ENCODE peak calls at places on chromosomes 12 and 14, in five cellular contexts. C is activated B cell treated with CpG ODN at 0.5 μM for 24 hours, H is HL-60, Q is A549, X is endothelial cell. W is an unnamed sample.

GRCh38 chr12:49131051-49131972 is at the start of gene TUBA1B:
- DNase-seq in C (peak), H (peak), Q (peak), X (peak), W (peak)

GRCh38 chr12:49345840-49346658 is 639 bp upstream of the DNAJC22 start:
- DNase-seq in C (no peak), H (no peak), Q (no peak), X (no peak), W (no peak)

GRCh38 chr12:56658921-56659320 is 13.1 kb upstream of the ATP5F1B start:
- DNase-seq in C (no peak), H (no peak), Q (no peak), X (no peak), W (no peak)

GRCh38 chr12:123031171-123031845 is 50.8 kb downstream of the ARL6IP4 start:
- DNase-seq in C (no peak), H (no peak), Q (no peak), X (no peak), W (no peak)

GRCh38 chr12:104763163-104763805 is 194.8 kb downstream of the SLC41A2 start:
- DNase-seq in C (no peak), H (peak), Q (no peak), X (no peak), W (peak)

GRCh38 chr12:67506739-67507138 is 141.8 kb upstream of the DYRK2 start:
- DNase-seq in C (no peak), H (no peak), Q (no peak), X (no peak), W (no peak)

GRCh38 chr12:50842637-50843493 is at the start of gene TMPRSS12:
- DNase-seq in C (no peak), H (no peak), Q (no peak), X (no peak), W (no peak)

GRCh38 chr12:97169922-97170321 is 262.9 kb downstream of the NEDD1 start:
- DNase-seq in C (no peak), H (no peak), Q (no peak), X (no peak), W (no peak)

GRCh38 chr14:79899610-79900009 is 311.7 kb downstream of the DIO2 start:
- DNase-seq in C (no peak), H (no peak), Q (no peak), X (no peak), W (no peak)

GRCh38 chr14:95346820-95347219 is 27.1 kb upstream of the CLMN start:
- DNase-seq in C (no peak), H (no peak), Q (peak), X (no peak), W (no peak)

GRCh38 chr12:50862316-50862715 is 19.6 kb downstream of the TMPRSS12 start:
- DNase-seq in C (no peak), H (no peak), Q (peak), X (no peak), W (peak)

GRCh38 chr12:96786808-96787207 is 120.2 kb upstream of the NEDD1 start:
- DNase-seq in C (no peak), H (no peak), Q (no peak), X (no peak), W (no peak)

GRCh38 chr14:39212034-39212433 is 21.7 kb upstream of the MIA2 start:
- DNase-seq in C (no peak), H (no peak), Q (no peak), X (no peak), W (no peak)

GRCh38 chr14:52701223-52701622 is 5.8 kb upstream of the PSMC6 start:
- DNase-seq in C (no peak), H (no peak), Q (no peak), X (no peak), W (peak)

GRCh38 chr14:32635103-32635719 is 303.5 kb upstream of the NPAS3 start:
- DNase-seq in C (no peak), H (no peak), Q (no peak), X (no peak), W (peak)

GRCh38 chr12:57772429-57773322 is at the start of gene EEF1AKMT3:
- DNase-seq in C (no peak), H (no peak), Q (peak), X (peak), W (peak)

GRCh38 chr14:51533160-51533559 is 118.5 kb upstream of the FRMD6 start:
- DNase-seq in C (no peak), H (no peak), Q (no peak), X (no peak), W (peak)

GRCh38 chr12:130124106-130124505 is 38.2 kb upstream of the FZD10 start:
- DNase-seq in C (no peak), H (no peak), Q (no peak), X (no peak), W (no peak)

GRCh38 chr14:56422703-56423213 is 156.8 kb upstream of the TMEM260 start:
- DNase-seq in C (no peak), H (no peak), Q (peak), X (peak), W (peak)

GRCh38 chr14:51774209-51774608 is 86.2 kb upstream of the GNG2 start:
- DNase-seq in C (no peak), H (no peak), Q (no peak), X (no peak), W (no peak)

GRCh38 chr14:67798731-67799130 is 17.7 kb downstream of the ZFYVE26 start:
- DNase-seq in C (no peak), H (no peak), Q (no peak), X (no peak), W (no peak)

GRCh38 chr12:42946776-42947435 is 357.4 kb upstream of the PRICKLE1 start:
- DNase-seq in C (no peak), H (no peak), Q (no peak), X (no peak), W (no peak)

GRCh38 chr14:91835197-91835919 is 32.0 kb downstream of the TC2N start:
- DNase-seq in C (no peak), H (no peak), Q (no peak), X (no peak), W (no peak)

GRCh38 chr12:120944645-120945217 is 33.6 kb upstream of the HNF1A start:
- DNase-seq in C (peak), H (peak), Q (peak), X (peak), W (no peak)
- TF ChIP-seq CTCF in C (no peak), H (peak), Q (peak), X (peak), W (peak)

GRCh38 chr14:74525361-74525851 is 31.8 kb downstream of the ISCA2 start:
- DNase-seq in C (no peak), H (no peak), Q (no peak), X (no peak), W (no peak)
- TF ChIP-seq CTCF in C (no peak), H (no peak), Q (no peak), X (no peak), W (no peak)

DNA sequence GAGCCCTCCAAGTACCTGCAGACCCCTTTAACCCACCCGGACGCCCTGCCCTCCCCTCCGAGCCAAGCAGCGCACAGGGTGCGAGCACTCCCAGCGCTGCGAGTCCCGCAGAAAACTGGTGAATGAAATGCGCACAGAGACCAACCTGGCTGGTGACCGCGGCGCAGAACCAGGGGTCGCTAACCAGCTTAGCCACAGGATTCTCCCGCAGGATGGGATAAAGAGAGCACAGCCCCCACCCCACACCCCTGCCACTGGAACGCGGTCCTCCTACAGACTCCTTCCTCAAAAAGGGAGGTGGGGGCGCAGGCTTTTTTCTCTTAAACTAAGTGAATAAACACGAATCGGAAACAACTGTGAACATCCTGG is 1.0 kb downstream of the ATP2B1 start:
- DNase-seq in C (peak), H (no peak), Q (no peak), X (peak), W (no peak)
- TF ChIP-seq CTCF in C (no peak), H (no peak), Q (no peak), X (no peak), W (no peak)

DNA sequence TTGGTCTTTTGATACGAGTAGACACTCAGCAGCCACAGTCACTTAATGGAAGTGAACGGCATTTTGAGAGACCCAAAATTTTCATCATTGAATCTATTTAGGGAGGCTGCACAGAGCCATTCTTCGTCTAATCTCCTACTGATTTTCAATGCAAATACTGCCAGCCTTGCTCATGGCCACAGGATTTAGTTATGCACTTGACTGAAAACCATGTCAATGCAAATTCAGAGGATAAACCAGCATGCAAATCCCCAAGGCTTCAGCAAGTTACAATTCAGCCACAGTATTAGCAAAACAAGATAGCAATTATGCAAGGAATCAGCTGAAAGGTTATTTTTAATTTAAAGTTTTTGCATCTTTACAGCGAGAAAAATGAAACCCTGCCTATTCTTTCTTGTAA is 985.5 kb upstream of the FLRT2 start:
- DNase-seq in C (no peak), H (no peak), Q (no peak), X (no peak), W (no peak)
- TF ChIP-seq CTCF in C (no peak), H (no peak), Q (no peak), X (no peak), W (no peak)

GRCh38 chr12:69508091-69508490 is 37.9 kb downstream of the FRS2 start:
- DNase-seq in C (no peak), H (no peak), Q (no peak), X (no peak), W (no peak)
- TF ChIP-seq CTCF in C (no peak), H (no peak), Q (no peak), X (no peak), W (no peak)

GRCh38 chr14:99260116-99260515 is 11.9 kb downstream of the BCL11B start:
- DNase-seq in C (no peak), H (no peak), Q (no peak), X (no peak), W (no peak)

GRCh38 chr14:99259327-99259726 is 12.7 kb downstream of the BCL11B start:
- DNase-seq in C (no peak), H (no peak), Q (no peak), X (no peak), W (no peak)

GRCh38 chr14:99261916-99262787 is 9.8 kb downstream of the BCL11B start:
- DNase-seq in C (no peak), H (no peak), Q (no peak), X (no peak), W (no peak)

GRCh38 chr14:99258884-99259283 is 13.1 kb downstream of the BCL11B start:
- DNase-seq in C (no peak), H (no peak), Q (no peak), X (no peak), W (no peak)

GRCh38 chr14:99260652-99261551 is 11.1 kb downstream of the BCL11B start:
- DNase-seq in C (no peak), H (no peak), Q (no peak), X (no peak), W (no peak)
- TF ChIP-seq CTCF in C (no peak), H (no peak), Q (no peak), X (no peak), W (no peak)

DNA sequence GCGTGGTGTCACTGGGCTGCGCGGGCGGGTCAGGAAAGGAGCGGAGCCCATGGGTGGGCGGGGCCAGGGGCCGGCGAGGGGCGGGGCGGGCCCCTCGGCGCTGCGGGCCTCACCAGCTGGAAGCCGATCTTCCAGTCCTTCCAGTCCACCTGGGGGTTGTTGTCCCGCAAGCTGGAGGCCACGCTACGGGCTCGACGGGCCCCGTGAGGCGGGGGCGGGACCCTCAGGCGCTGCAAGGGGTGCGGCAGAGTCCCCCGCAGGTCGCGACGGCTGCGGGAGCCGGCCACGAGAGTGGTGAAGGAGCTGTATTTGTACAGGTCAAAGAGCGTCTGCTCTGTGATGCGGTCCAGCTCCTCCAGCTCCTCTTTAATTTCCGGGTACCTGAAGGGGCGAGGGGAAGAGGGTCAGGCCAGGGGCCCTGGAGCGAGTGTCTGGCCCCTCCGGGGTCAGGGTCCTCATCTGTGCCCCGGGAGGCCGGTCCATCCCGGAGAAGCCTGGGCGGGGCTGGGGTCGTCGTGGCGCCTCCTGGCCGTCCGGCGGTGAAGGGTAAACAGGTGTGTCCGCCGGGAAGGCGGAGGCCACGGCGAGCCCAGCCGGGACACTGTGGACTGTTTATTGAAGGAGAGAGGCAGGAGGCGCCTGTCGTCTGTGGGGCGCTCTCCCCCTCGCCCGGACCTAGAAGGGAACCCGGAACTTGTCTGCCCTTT is 11.9 kb downstream of the SCNN1A start:
- DNase-seq in C (peak), H (no peak), Q (peak), X (peak), W (peak)
- TF ChIP-seq CTCF in C (no peak), H (no peak), Q (peak), X (no peak), W (no peak)

GRCh38 chr14:35534884-35535793 is 1.2 kb downstream of the INSM2 start:
- DNase-seq in C (peak), H (peak), Q (peak), X (peak), W (peak)
- TF ChIP-seq CTCF in C (no peak), H (no peak), Q (no peak), X (no peak), W (no peak)

GRCh38 chr14:76812422-76813383 is at the start of gene ANGEL1:
- DNase-seq in C (peak), H (peak), Q (peak), X (peak), W (peak)
- TF ChIP-seq CTCF in C (no peak), H (no peak), Q (no peak), X (no peak), W (no peak)

DNA sequence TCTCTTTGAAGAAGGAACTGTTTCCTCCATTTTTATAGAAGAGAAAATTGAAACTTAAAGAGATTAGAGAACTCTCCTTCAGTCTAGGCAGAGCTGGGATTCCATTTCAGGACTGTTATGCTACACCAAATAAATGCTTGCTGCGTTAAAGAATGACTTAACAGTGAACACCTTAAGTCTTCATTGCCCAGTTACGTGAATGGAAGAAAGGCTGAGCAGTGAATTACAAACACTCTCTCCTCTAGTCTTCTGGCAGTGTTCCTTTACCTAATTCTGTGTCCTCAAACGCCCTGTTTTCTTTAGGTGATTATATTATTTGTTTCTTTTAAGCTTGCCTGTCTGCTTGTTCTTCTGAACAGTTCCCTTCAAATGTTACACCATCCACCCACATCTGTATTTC is 59.7 kb downstream of the RCOR1 start:
- DNase-seq in C (no peak), H (no peak), Q (no peak), X (no peak), W (no peak)
- TF ChIP-seq CTCF in C (no peak), H (no peak), Q (no peak), X (no peak), W (no peak)

W was measured in foreskin fibroblast.